ENCODE peak calls at places on chromosome 6, in seven cellular contexts. A, F, M, X, R, T and V are unnamed samples.

GRCh38 chr6:147507162-147508072 is 1.1 kb upstream of the SAMD5 start:
- DNase-seq in T (no peak), M (no peak), F (no peak), R (no peak), A (no peak), X (peak), V (no peak)

GRCh38 chr6:12973302-12973865 is 256.8 kb downstream of the PHACTR1 start:
- DNase-seq in M (no peak), A (no peak), F (no peak), R (no peak), T (no peak), X (peak), V (no peak)

GRCh38 chr6:56109149-56109548 is 138.2 kb downstream of the COL21A1 start:
- DNase-seq in R (no peak), T (no peak), X (no peak), F (no peak), M (no peak), A (no peak), V (no peak)

GRCh38 chr6:117740605-117741004 is 65.3 kb downstream of the NUS1 start:
- DNase-seq in R (no peak), X (no peak), A (no peak), F (no peak), M (no peak), T (no peak), V (no peak)

GRCh38 chr6:111605100-111605748 is 454 bp downstream of the TRAF3IP2 start:
- DNase-seq in A (peak), M (peak), X (peak), R (peak), F (peak), T (peak), V (peak)

GRCh38 chr6:105884426-105884825 is 201.7 kb upstream of the PRDM1 start:
- DNase-seq in T (no peak), M (no peak), A (no peak), F (no peak), X (no peak), R (no peak), V (no peak)

GRCh38 chr6:111579816-111580215 is 25.9 kb downstream of the TRAF3IP2 start:
- DNase-seq in M (no peak), F (no peak), R (no peak), A (no peak), X (no peak), T (no peak), V (no peak)

GRCh38 chr6:73752943-73753342 is 56.9 kb downstream of the CD109 start:
- DNase-seq in R (no peak), F (no peak), A (no peak), X (no peak), M (no peak), T (no peak), V (no peak)

GRCh38 chr6:116446399-116446798 is 14.8 kb upstream of the CALHM6 start:
- DNase-seq in M (peak), X (peak), R (no peak), A (no peak), T (no peak), F (peak), V (no peak)

GRCh38 chr6:138507977-138508675 is 8.8 kb upstream of the NHSL1 start:
- DNase-seq in F (no peak), A (no peak), X (no peak), M (no peak), R (no peak), T (no peak), V (no peak)

GRCh38 chr6:108541843-108542795 is 18.6 kb upstream of the FOXO3 start:
- DNase-seq in M (peak), F (peak), A (peak), T (no peak), X (peak), R (peak), V (peak)

GRCh38 chr6:43938178-43939101 is 168.4 kb downstream of the VEGFA start:
- DNase-seq in A (no peak), X (no peak), R (no peak), T (no peak), M (no peak), F (no peak), V (peak)

GRCh38 chr6:111865049-111865585 is 8.1 kb downstream of the FYN start:
- DNase-seq in R (no peak), F (no peak), A (no peak), M (no peak), T (no peak), X (no peak), V (no peak)

GRCh38 chr6:16286151-16286522 is 47.8 kb downstream of the GMPR start:
- DNase-seq in R (peak), T (no peak), X (no peak), M (no peak), A (no peak), F (peak), V (peak)

GRCh38 chr6:116884530-116884929 is 7.5 kb downstream of the RFX6 start:
- DNase-seq in M (no peak), A (no peak), F (no peak), X (no peak), T (no peak), R (no peak), V (no peak)